ENCODE peak calls at places on chromosomes 7 and 10, in ten cellular contexts. B, V, U, T, O, Y, M, Z, F and C are unnamed samples.

GRCh38 chr7:17392846-17393245 is 94.4 kb downstream of the AHR start:
- DNase-seq in B (peak), V (no peak), U (no peak), T (no peak), O (no peak), Y (no peak), M (no peak), Z (no peak), F (no peak), C (peak)

GRCh38 chr7:95198891-95199290 is 125.4 kb downstream of the PON1 start:
- DNase-seq in B (no peak), V (no peak), U (no peak), T (no peak), O (no peak), Y (no peak), M (no peak), Z (no peak), F (no peak), C (no peak)

GRCh38 chr10:62650411-62650810 is 154.1 kb upstream of the ADO start:
- DNase-seq in B (no peak), V (no peak), U (no peak), T (no peak), O (no peak), Y (no peak), M (no peak), Z (no peak), F (no peak), C (no peak)

GRCh38 chr7:101885597-101885955 is 68.2 kb downstream of the CUX1 start:
- DNase-seq in B (peak), V (no peak), U (no peak), T (no peak), O (no peak), Y (no peak), M (no peak), Z (no peak), F (no peak), C (no peak)

GRCh38 chr10:89653410-89653828 is 8.4 kb upstream of the PANK1 start:
- DNase-seq in B (peak), V (no peak), U (no peak), T (no peak), O (no peak), Y (no peak), M (no peak), Z (peak), F (no peak), C (no peak)

GRCh38 chr7:14834456-14834855 is 68.1 kb downstream of the DGKB start:
- DNase-seq in B (peak), V (no peak), U (no peak), T (no peak), O (no peak), Y (no peak), M (peak), Z (peak), F (no peak), C (no peak)

GRCh38 chr7:41447106-41448042 is 255.5 kb downstream of the INHBA start:
- DNase-seq in B (peak), V (no peak), U (no peak), T (no peak), O (no peak), Y (no peak), M (no peak), Z (no peak), F (no peak), C (no peak)

GRCh38 chr10:125149278-125150047 is 10.9 kb downstream of the CTBP2 start:
- DNase-seq in B (peak), V (peak), U (no peak), T (no peak), O (no peak), Y (no peak), M (peak), Z (no peak), F (peak), C (peak)